ENCODE peak calls at places on chromosome 20, in six cellular contexts. One of them, this sample, is unnamed.

GRCh38 chr20:22466447-22467171 is 117.8 kb downstream of the FOXA2 start:
- DNase-seq in HepG2: no peak
- DNase-seq in H1: no peak
- DNase-seq in K562: no peak
- DNase-seq in SK-N-SH: no peak
- DNase-seq in HCT116: no peak
- DNase-seq in this sample: no peak

GRCh38 chr20:12170406-12170805 is 252.7 kb downstream of the BTBD3 start:
- DNase-seq in SK-N-SH: no peak
- DNase-seq in HCT116: no peak
- DNase-seq in HepG2: no peak
- DNase-seq in H1: no peak
- DNase-seq in K562: no peak
- DNase-seq in this sample: no peak

GRCh38 chr20:38219006-38219950 is 41.3 kb downstream of the KIAA1755 start:
- DNase-seq in SK-N-SH: no peak
- DNase-seq in K562: no peak
- DNase-seq in HCT116: no peak
- DNase-seq in HepG2: no peak
- DNase-seq in H1: no peak
- DNase-seq in this sample: no peak

GRCh38 chr20:20362774-20363435 is 5.0 kb upstream of the INSM1 start:
- DNase-seq in K562: no peak
- DNase-seq in SK-N-SH: peak; percentile 38
- DNase-seq in HepG2: no peak
- DNase-seq in HCT116: no peak
- DNase-seq in H1: peak; percentile 65
- DNase-seq in this sample: no peak

GRCh38 chr20:48329676-48330644 is 497.8 kb downstream of the PREX1 start:
- DNase-seq in HepG2: peak; percentile 32
- DNase-seq in H1: no peak
- DNase-seq in K562: peak; percentile 27
- DNase-seq in HCT116: no peak
- DNase-seq in SK-N-SH: peak; percentile 78
- DNase-seq in this sample: no peak

GRCh38 chr20:34706912-34707784 is 3.0 kb downstream of the TP53INP2 start:
- DNase-seq in HCT116: no peak
- DNase-seq in H1: no peak
- DNase-seq in HepG2: peak; percentile 77
- DNase-seq in SK-N-SH: no peak
- DNase-seq in K562: no peak
- DNase-seq in this sample: no peak

GRCh38 chr20:45366631-45367030 is 3.7 kb downstream of the SYS1 start:
- DNase-seq in H1: no peak
- DNase-seq in HepG2: no peak
- DNase-seq in K562: no peak
- DNase-seq in SK-N-SH: no peak
- DNase-seq in HCT116: no peak
- DNase-seq in this sample: no peak

GRCh38 chr20:17870063-17870740 is 98.4 kb downstream of the SNX5 start:
- DNase-seq in HCT116: no peak
- DNase-seq in SK-N-SH: no peak
- DNase-seq in K562: no peak
- DNase-seq in HepG2: no peak
- DNase-seq in H1: no peak
- DNase-seq in this sample: no peak

GRCh38 chr20:9241721-9242427 is 173.0 kb downstream of the PLCB4 start:
- DNase-seq in K562: no peak
- DNase-seq in SK-N-SH: no peak
- DNase-seq in H1: no peak
- DNase-seq in HCT116: no peak
- DNase-seq in HepG2: no peak
- DNase-seq in this sample: no peak

GRCh38 chr20:48772183-48772976 is 55.4 kb downstream of the PREX1 start:
- DNase-seq in K562: no peak
- DNase-seq in HepG2: no peak
- DNase-seq in H1: no peak
- DNase-seq in SK-N-SH: no peak
- DNase-seq in HCT116: no peak
- DNase-seq in this sample: no peak

GRCh38 chr20:54257090-54257816 is 49.4 kb downstream of the PFDN4 start:
- DNase-seq in HCT116: peak; percentile 18
- DNase-seq in K562: no peak
- DNase-seq in HepG2: no peak
- DNase-seq in SK-N-SH: no peak
- DNase-seq in H1: no peak
- DNase-seq in this sample: no peak

GRCh38 chr20:1761116-1761515 is 103.5 kb upstream of the SIRPG start:
- DNase-seq in SK-N-SH: no peak
- DNase-seq in HepG2: no peak
- DNase-seq in HCT116: peak; percentile 13
- DNase-seq in K562: no peak
- DNase-seq in H1: no peak
- DNase-seq in this sample: no peak

GRCh38 chr20:14412102-14412501 is 74.7 kb upstream of the FLRT3 start:
- DNase-seq in HCT116: no peak
- DNase-seq in SK-N-SH: no peak
- DNase-seq in H1: no peak
- DNase-seq in K562: no peak
- DNase-seq in HepG2: no peak
- DNase-seq in this sample: no peak

GRCh38 chr20:47860049-47860830 is 75.0 kb upstream of the SULF2 start:
- DNase-seq in HCT116: no peak
- DNase-seq in SK-N-SH: no peak
- DNase-seq in H1: no peak
- DNase-seq in K562: no peak
- DNase-seq in HepG2: no peak
- DNase-seq in this sample: no peak

GRCh38 chr20:61433816-61434215 is 181.8 kb downstream of the CDH4 start:
- DNase-seq in SK-N-SH: no peak
- DNase-seq in K562: no peak
- DNase-seq in H1: no peak
- DNase-seq in HCT116: no peak
- DNase-seq in HepG2: no peak
- DNase-seq in this sample: no peak

GRCh38 chr20:61435823-61436220 is 183.8 kb downstream of the CDH4 start:
- DNase-seq in HCT116: no peak
- DNase-seq in H1: no peak
- DNase-seq in HepG2: no peak
- DNase-seq in K562: no peak
- DNase-seq in SK-N-SH: no peak
- DNase-seq in this sample: no peak

GRCh38 chr20:61435184-61435822 is 183.2 kb downstream of the CDH4 start:
- DNase-seq in HepG2: no peak
- DNase-seq in K562: no peak
- DNase-seq in HCT116: no peak
- DNase-seq in H1: no peak
- DNase-seq in SK-N-SH: no peak
- DNase-seq in this sample: no peak

GRCh38 chr20:61436268-61436667 is 184.2 kb downstream of the CDH4 start:
- DNase-seq in H1: no peak
- DNase-seq in K562: no peak
- DNase-seq in HepG2: no peak
- DNase-seq in SK-N-SH: no peak
- DNase-seq in HCT116: no peak
- DNase-seq in this sample: no peak

DNA sequence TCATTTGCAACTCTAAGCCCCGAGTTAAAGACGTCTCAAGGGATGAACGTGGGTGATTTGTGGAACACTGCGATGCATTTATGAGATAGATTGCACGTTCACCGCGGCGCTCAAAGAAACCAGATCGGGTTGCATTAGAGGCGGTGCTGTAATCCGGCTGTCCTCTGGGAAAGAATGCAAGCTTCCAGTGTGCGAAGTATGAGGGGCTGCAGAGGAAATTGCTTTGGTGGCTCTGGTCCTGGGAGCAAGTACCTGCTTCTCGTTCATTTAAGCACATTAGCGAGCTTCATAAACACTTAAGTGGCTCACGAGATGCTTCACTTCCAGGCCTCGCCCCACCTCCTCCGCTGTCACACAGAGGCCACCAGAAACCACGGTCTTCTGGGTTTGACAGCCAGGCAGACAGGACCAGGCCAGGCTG is 182.3 kb downstream of the CDH4 start:
- DNase-seq in HepG2: no peak
- DNase-seq in H1: no peak
- DNase-seq in SK-N-SH: no peak
- DNase-seq in K562: no peak
- DNase-seq in HCT116: no peak
- DNase-seq in this sample: no peak
- TF ChIP-seq JUND in HepG2: no peak
- TF ChIP-seq JUND in H1: no peak
- TF ChIP-seq JUND in SK-N-SH: no peak
- TF ChIP-seq JUND in K562: no peak
- TF ChIP-seq JUND in HCT116: no peak
- TF ChIP-seq JUND in this sample: no peak

DNA sequence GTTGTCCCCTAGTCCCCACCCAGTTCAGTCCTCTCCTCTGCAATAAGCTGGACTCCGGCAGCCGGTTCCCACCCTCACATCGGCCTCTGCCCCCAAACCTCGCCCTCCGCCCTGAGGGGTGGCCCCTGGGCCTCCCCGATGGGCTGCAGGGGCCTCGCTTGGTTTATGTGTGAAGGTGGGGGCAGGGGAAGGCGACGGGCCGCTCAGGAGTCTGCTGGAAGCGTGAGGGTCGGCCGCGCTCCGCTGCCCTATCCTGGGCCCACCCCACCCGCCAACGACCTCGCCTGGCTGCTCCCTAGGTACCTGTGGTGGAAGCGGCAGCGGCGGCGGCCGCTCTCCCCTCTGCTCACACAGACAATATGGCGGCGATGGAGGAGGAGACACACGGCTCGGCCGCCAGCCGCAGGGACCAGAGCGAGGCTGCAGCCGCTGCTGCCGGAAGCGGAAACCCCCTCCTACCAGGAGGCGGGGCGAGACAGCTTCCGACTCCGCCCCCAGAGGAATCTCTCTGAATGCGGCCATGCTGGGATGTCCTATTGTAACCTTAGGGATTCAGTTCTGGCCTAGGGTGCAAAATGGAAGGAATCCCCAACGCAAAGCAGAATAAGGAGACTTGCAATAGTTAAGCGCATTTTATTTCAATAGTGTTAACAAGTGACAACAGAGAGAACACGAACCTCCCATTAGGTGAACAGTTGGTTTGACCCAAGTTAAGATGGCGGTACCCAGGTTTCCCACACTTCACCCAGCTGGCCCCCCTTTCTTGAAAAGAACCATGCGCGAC is at the start of gene CSNK2A1:
- DNase-seq in HCT116: peak; percentile 89
- DNase-seq in HepG2: peak; percentile 95
- DNase-seq in K562: peak; percentile 85
- DNase-seq in H1: peak; percentile 96
- DNase-seq in SK-N-SH: peak; percentile 93
- DNase-seq in this sample: peak; percentile 87
- TF ChIP-seq JUND in HCT116: peak; percentile 70
- TF ChIP-seq JUND in HepG2: no peak
- TF ChIP-seq JUND in K562: no peak
- TF ChIP-seq JUND in H1: peak; percentile 98
- TF ChIP-seq JUND in SK-N-SH: no peak
- TF ChIP-seq JUND in this sample: peak; percentile 26

DNA sequence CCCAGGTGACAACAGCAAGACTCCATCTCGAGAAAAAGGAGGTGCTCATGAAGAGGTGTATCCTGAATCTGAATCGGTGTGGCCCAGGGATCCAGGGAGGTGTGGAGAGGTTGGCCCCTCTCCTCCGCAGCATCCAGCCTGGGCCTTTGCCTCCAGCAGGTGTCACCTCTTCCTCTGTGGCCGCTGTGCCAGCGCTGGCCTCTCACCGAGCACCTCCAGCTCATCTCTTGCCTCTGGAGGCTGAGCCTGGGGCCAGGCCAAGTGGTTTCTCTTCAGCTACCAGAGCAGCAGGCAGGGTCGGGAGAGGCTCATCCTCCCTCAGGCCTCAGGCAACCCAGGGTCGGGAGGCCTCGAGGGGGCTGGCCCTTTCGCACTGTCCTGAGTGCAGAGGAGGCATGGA is 1.2 kb upstream of the COL20A1 start:
- DNase-seq in HepG2: no peak
- DNase-seq in H1: no peak
- DNase-seq in K562: no peak
- DNase-seq in SK-N-SH: no peak
- DNase-seq in HCT116: no peak
- DNase-seq in this sample: no peak
- TF ChIP-seq JUND in HepG2: no peak
- TF ChIP-seq JUND in H1: no peak
- TF ChIP-seq JUND in K562: no peak
- TF ChIP-seq JUND in SK-N-SH: no peak
- TF ChIP-seq JUND in HCT116: no peak
- TF ChIP-seq JUND in this sample: no peak

GRCh38 chr20:59809630-59810375 is 123.6 kb downstream of the SYCP2 start:
- DNase-seq in K562: no peak
- DNase-seq in H1: no peak
- DNase-seq in HCT116: no peak
- DNase-seq in HepG2: no peak
- DNase-seq in SK-N-SH: peak; percentile 3
- DNase-seq in this sample: no peak

GRCh38 chr20:59805786-59806577 is 127.5 kb downstream of the SYCP2 start:
- DNase-seq in HCT116: no peak
- DNase-seq in HepG2: no peak
- DNase-seq in H1: peak; percentile 23
- DNase-seq in K562: no peak
- DNase-seq in SK-N-SH: peak; percentile 2
- DNase-seq in this sample: no peak

GRCh38 chr20:59806578-59806975 is 126.9 kb downstream of the SYCP2 start:
- DNase-seq in K562: no peak
- DNase-seq in SK-N-SH: peak; percentile 1
- DNase-seq in HepG2: no peak
- DNase-seq in H1: no peak
- DNase-seq in HCT116: no peak
- DNase-seq in this sample: no peak

GRCh38 chr20:59808729-59809381 is 124.6 kb downstream of the SYCP2 start:
- DNase-seq in K562: no peak
- DNase-seq in HepG2: no peak
- DNase-seq in HCT116: no peak
- DNase-seq in SK-N-SH: peak; percentile 13
- DNase-seq in H1: peak; percentile 33
- DNase-seq in this sample: no peak

DNA sequence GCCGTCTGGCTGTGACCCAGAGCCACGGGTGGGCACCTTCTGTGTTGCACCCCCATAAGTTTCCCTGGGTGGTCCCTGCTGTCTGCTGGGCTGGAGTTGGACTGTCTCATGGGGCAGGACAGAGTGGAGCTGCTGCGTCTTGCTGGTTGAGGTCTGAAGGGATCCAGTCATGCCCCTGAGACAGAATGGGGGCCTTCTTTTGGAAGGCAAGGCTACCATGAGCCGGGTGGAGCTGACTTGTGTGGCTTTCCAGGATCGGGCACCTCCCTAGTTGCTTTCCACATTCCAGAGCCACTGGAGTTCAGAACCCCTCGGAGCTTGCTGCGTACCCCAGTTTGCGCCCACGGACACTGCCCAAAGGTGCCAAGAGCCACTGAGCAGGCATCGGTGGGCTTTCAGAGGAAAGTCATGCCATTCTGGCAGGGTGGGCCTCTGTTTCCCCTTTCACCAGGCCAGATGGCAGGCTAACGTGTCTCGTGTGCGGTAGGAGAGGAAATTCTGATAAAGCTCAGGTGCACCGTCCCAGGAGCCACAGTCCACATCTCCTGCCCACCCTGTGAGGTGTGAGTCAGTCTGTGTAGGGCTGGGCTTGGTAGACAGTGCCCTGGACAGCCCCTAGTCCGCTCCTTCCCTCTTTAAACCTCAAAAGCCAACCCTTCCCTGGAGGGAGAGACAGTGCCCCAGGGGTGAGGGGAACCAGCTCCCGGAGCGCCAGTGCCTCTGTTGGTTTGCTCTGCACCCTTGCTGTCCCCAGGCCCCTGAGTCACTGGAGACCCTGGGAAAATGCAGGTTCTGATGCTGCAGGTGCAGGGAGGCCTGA is 125.3 kb downstream of the SYCP2 start:
- DNase-seq in K562: no peak
- DNase-seq in HCT116: no peak
- DNase-seq in HepG2: no peak
- DNase-seq in H1: no peak
- DNase-seq in SK-N-SH: peak; percentile 6
- DNase-seq in this sample: no peak
- TF ChIP-seq JUND in K562: no peak
- TF ChIP-seq JUND in HCT116: no peak
- TF ChIP-seq JUND in HepG2: no peak
- TF ChIP-seq JUND in H1: no peak
- TF ChIP-seq JUND in SK-N-SH: no peak
- TF ChIP-seq JUND in this sample: no peak